ENCODE peak calls at places on chromosomes 4 and X, in five cellular contexts. One of them, this sample, is unnamed.

GRCh38 chrX:9980927-9981326 is 13.8 kb downstream of the CLDN34 start:
- DNase-seq in upper lobe of right lung: no peak
- DNase-seq in GM23338: no peak
- DNase-seq in fibroblast of lung: no peak
- DNase-seq in dorsolateral prefrontal cortex: no peak
- DNase-seq in this sample: no peak

GRCh38 chr4:133149932-133150642 is 993 bp downstream of the PCDH10 start:
- DNase-seq in upper lobe of right lung: no peak
- DNase-seq in GM23338: peak
- DNase-seq in fibroblast of lung: peak
- DNase-seq in dorsolateral prefrontal cortex: no peak
- DNase-seq in this sample: no peak

GRCh38 chrX:95893632-95894031 is 791.0 kb upstream of the DIAPH2 start:
- DNase-seq in upper lobe of right lung: no peak
- DNase-seq in GM23338: no peak
- DNase-seq in fibroblast of lung: peak
- DNase-seq in dorsolateral prefrontal cortex: no peak
- DNase-seq in this sample: no peak

GRCh38 chr4:19947349-19947748 is 304.4 kb upstream of the SLIT2 start:
- DNase-seq in upper lobe of right lung: no peak
- DNase-seq in GM23338: no peak
- DNase-seq in fibroblast of lung: peak
- DNase-seq in dorsolateral prefrontal cortex: no peak
- DNase-seq in this sample: no peak

GRCh38 chr4:150462743-150463142 is 119.2 kb upstream of the MAB21L2 start:
- DNase-seq in upper lobe of right lung: no peak
- DNase-seq in GM23338: no peak
- DNase-seq in fibroblast of lung: peak
- DNase-seq in dorsolateral prefrontal cortex: no peak
- DNase-seq in this sample: no peak

GRCh38 chrX:110002300-110003166 is at the start of gene TMEM164:
- DNase-seq in upper lobe of right lung: peak
- DNase-seq in GM23338: peak
- DNase-seq in fibroblast of lung: peak
- DNase-seq in dorsolateral prefrontal cortex: peak
- DNase-seq in this sample: peak

GRCh38 chrX:101483705-101484104 is 1.6 kb upstream of the ARMCX4 start:
- DNase-seq in upper lobe of right lung: no peak
- DNase-seq in GM23338: peak
- DNase-seq in fibroblast of lung: no peak
- DNase-seq in dorsolateral prefrontal cortex: no peak
- DNase-seq in this sample: no peak

GRCh38 chr4:605702-606425 is 19.5 kb upstream of the PDE6B start:
- DNase-seq in upper lobe of right lung: no peak
- DNase-seq in GM23338: no peak
- DNase-seq in fibroblast of lung: no peak
- DNase-seq in dorsolateral prefrontal cortex: no peak
- DNase-seq in this sample: no peak

GRCh38 chrX:74536142-74537010 is 78.0 kb downstream of the RLIM start:
- DNase-seq in upper lobe of right lung: peak
- DNase-seq in GM23338: peak
- DNase-seq in fibroblast of lung: peak
- DNase-seq in dorsolateral prefrontal cortex: peak
- DNase-seq in this sample: peak

GRCh38 chrX:53156207-53156596 is 62.3 kb downstream of the KANTR start:
- DNase-seq in upper lobe of right lung: no peak
- DNase-seq in GM23338: no peak
- DNase-seq in fibroblast of lung: no peak
- DNase-seq in dorsolateral prefrontal cortex: no peak
- DNase-seq in this sample: no peak

GRCh38 chr4:185071412-185071811 is 53.1 kb downstream of the HELT start:
- DNase-seq in upper lobe of right lung: no peak
- DNase-seq in GM23338: no peak
- DNase-seq in fibroblast of lung: no peak
- DNase-seq in dorsolateral prefrontal cortex: no peak
- DNase-seq in this sample: no peak

GRCh38 chr4:134529629-134530028 is 328.0 kb upstream of the PABPC4L start:
- DNase-seq in upper lobe of right lung: no peak
- DNase-seq in GM23338: no peak
- DNase-seq in fibroblast of lung: no peak
- DNase-seq in dorsolateral prefrontal cortex: no peak
- DNase-seq in this sample: no peak

GRCh38 chrX:38435130-38435529 is 82.7 kb downstream of the OTC start:
- DNase-seq in upper lobe of right lung: no peak
- DNase-seq in GM23338: no peak
- DNase-seq in fibroblast of lung: no peak
- DNase-seq in dorsolateral prefrontal cortex: no peak
- DNase-seq in this sample: no peak

GRCh38 chr4:78720994-78721677 is 55.0 kb upstream of the BMP2K start:
- DNase-seq in upper lobe of right lung: no peak
- DNase-seq in GM23338: no peak
- DNase-seq in fibroblast of lung: no peak
- DNase-seq in dorsolateral prefrontal cortex: no peak
- DNase-seq in this sample: no peak

GRCh38 chr4:45294464-45294863 is 568.1 kb upstream of the GNPDA2 start:
- DNase-seq in upper lobe of right lung: no peak
- DNase-seq in GM23338: no peak
- DNase-seq in fibroblast of lung: no peak
- DNase-seq in dorsolateral prefrontal cortex: no peak
- DNase-seq in this sample: no peak

GRCh38 chr4:40897557-40898203 is 147.9 kb downstream of the NSUN7 start:
- DNase-seq in upper lobe of right lung: peak
- DNase-seq in GM23338: peak
- DNase-seq in fibroblast of lung: peak
- DNase-seq in dorsolateral prefrontal cortex: peak
- DNase-seq in this sample: peak

GRCh38 chrX:112688242-112688641 is 8.5 kb upstream of the LHFPL1 start:
- DNase-seq in upper lobe of right lung: no peak
- DNase-seq in GM23338: no peak
- DNase-seq in fibroblast of lung: no peak
- DNase-seq in dorsolateral prefrontal cortex: no peak
- DNase-seq in this sample: no peak
- H3K27ac ChIP-seq in upper lobe of right lung: no peak
- H3K27ac ChIP-seq in GM23338: no peak
- H3K27ac ChIP-seq in fibroblast of lung: no peak
- H3K27ac ChIP-seq in dorsolateral prefrontal cortex: no peak
- H3K27ac ChIP-seq in this sample: no peak

GRCh38 chr4:172725581-172725980 is 443.0 kb upstream of the GALNT7 start:
- DNase-seq in upper lobe of right lung: no peak
- DNase-seq in GM23338: no peak
- DNase-seq in fibroblast of lung: no peak
- DNase-seq in dorsolateral prefrontal cortex: no peak
- DNase-seq in this sample: no peak
- H3K27ac ChIP-seq in upper lobe of right lung: no peak
- H3K27ac ChIP-seq in GM23338: no peak
- H3K27ac ChIP-seq in fibroblast of lung: no peak
- H3K27ac ChIP-seq in dorsolateral prefrontal cortex: no peak
- H3K27ac ChIP-seq in this sample: no peak

GRCh38 chr4:156969136-156969535 is 2.5 kb downstream of the PDGFC start:
- DNase-seq in upper lobe of right lung: no peak
- DNase-seq in GM23338: no peak
- DNase-seq in fibroblast of lung: no peak
- DNase-seq in dorsolateral prefrontal cortex: no peak
- DNase-seq in this sample: no peak

GRCh38 chr4:156970501-156971167 is 965 bp downstream of the PDGFC start:
- DNase-seq in upper lobe of right lung: peak
- DNase-seq in GM23338: peak
- DNase-seq in fibroblast of lung: peak
- DNase-seq in dorsolateral prefrontal cortex: peak
- DNase-seq in this sample: peak

GRCh38 chr4:156971168-156971601 is 414 bp downstream of the PDGFC start:
- DNase-seq in upper lobe of right lung: peak
- DNase-seq in GM23338: peak
- DNase-seq in fibroblast of lung: no peak
- DNase-seq in dorsolateral prefrontal cortex: no peak
- DNase-seq in this sample: no peak

GRCh38 chr4:156971623-156972369 is at the start of gene PDGFC:
- DNase-seq in upper lobe of right lung: peak
- DNase-seq in GM23338: peak
- DNase-seq in fibroblast of lung: peak
- DNase-seq in dorsolateral prefrontal cortex: peak
- DNase-seq in this sample: peak

GRCh38 chr4:156968479-156968984 is 3.1 kb downstream of the PDGFC start:
- DNase-seq in upper lobe of right lung: no peak
- DNase-seq in GM23338: peak
- DNase-seq in fibroblast of lung: peak
- DNase-seq in dorsolateral prefrontal cortex: peak
- DNase-seq in this sample: peak
- H3K27ac ChIP-seq in upper lobe of right lung: no peak
- H3K27ac ChIP-seq in GM23338: no peak
- H3K27ac ChIP-seq in fibroblast of lung: peak
- H3K27ac ChIP-seq in dorsolateral prefrontal cortex: peak
- H3K27ac ChIP-seq in this sample: no peak

DNA sequence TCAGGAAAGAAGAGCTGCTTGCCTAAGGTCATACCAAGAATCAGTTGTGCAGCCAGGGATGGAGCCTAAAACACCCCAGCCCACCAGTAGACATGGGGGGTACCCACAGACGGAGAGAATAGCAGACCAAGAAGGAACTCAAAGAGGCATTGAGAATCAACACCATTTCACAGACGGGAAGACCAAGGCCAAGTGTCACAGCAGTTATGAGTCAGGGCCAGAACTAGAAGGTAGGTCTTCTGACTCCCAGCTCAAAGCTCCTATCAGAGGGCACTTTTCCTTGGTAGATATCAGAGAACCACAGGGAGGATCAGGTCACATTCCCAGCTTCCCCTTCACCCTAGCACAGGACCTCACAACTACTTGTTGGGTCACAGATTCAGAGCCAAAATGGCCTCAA is 14.5 kb downstream of the OTUD5 start:
- DNase-seq in upper lobe of right lung: no peak
- DNase-seq in GM23338: no peak
- DNase-seq in fibroblast of lung: no peak
- DNase-seq in dorsolateral prefrontal cortex: no peak
- DNase-seq in this sample: no peak
- H3K27ac ChIP-seq in upper lobe of right lung: no peak
- H3K27ac ChIP-seq in GM23338: no peak
- H3K27ac ChIP-seq in fibroblast of lung: no peak
- H3K27ac ChIP-seq in dorsolateral prefrontal cortex: no peak
- H3K27ac ChIP-seq in this sample: no peak

GRCh38 chr4:5710065-5710961 is 688 bp upstream of the EVC start:
- DNase-seq in upper lobe of right lung: no peak
- DNase-seq in GM23338: peak
- DNase-seq in fibroblast of lung: peak
- DNase-seq in dorsolateral prefrontal cortex: no peak
- DNase-seq in this sample: no peak
- H3K27ac ChIP-seq in upper lobe of right lung: peak
- H3K27ac ChIP-seq in GM23338: no peak
- H3K27ac ChIP-seq in fibroblast of lung: peak
- H3K27ac ChIP-seq in dorsolateral prefrontal cortex: no peak
- H3K27ac ChIP-seq in this sample: peak

GRCh38 chrX:13066391-13066790 is 22.0 kb upstream of the FAM9C start:
- DNase-seq in upper lobe of right lung: no peak
- DNase-seq in GM23338: no peak
- DNase-seq in fibroblast of lung: no peak
- DNase-seq in dorsolateral prefrontal cortex: no peak
- DNase-seq in this sample: no peak

GRCh38 chrX:13068651-13069050 is 24.2 kb upstream of the FAM9C start:
- DNase-seq in upper lobe of right lung: no peak
- DNase-seq in GM23338: no peak
- DNase-seq in fibroblast of lung: no peak
- DNase-seq in dorsolateral prefrontal cortex: no peak
- DNase-seq in this sample: no peak

GRCh38 chrX:13064599-13065143 is 20.3 kb upstream of the FAM9C start:
- DNase-seq in upper lobe of right lung: no peak
- DNase-seq in GM23338: no peak
- DNase-seq in fibroblast of lung: peak
- DNase-seq in dorsolateral prefrontal cortex: no peak
- DNase-seq in this sample: no peak

GRCh38 chrX:13069771-13070410 is 25.5 kb upstream of the FAM9C start:
- DNase-seq in upper lobe of right lung: no peak
- DNase-seq in GM23338: no peak
- DNase-seq in fibroblast of lung: peak
- DNase-seq in dorsolateral prefrontal cortex: no peak
- DNase-seq in this sample: no peak

DNA sequence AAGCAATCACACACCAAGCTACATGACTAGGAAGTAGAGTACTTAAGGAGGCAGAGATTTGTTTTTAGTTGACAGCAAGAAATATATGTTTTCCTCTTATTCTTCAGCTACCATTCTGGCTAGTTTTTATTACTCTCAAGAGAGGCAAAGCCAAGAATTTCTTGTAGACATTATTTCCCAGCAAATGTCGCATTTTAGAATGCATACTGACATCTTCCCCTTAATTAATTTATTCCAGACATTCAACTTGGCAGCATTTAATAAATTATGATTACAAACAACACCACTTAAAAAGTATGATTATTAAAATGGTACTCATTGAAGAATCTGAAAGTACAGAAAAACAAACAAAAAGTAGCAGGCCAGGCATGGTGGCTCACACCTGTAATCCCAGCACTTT is 23.4 kb upstream of the FAM9C start:
- DNase-seq in upper lobe of right lung: no peak
- DNase-seq in GM23338: no peak
- DNase-seq in fibroblast of lung: no peak
- DNase-seq in dorsolateral prefrontal cortex: no peak
- DNase-seq in this sample: no peak
- H3K27ac ChIP-seq in upper lobe of right lung: no peak
- H3K27ac ChIP-seq in GM23338: no peak
- H3K27ac ChIP-seq in fibroblast of lung: no peak
- H3K27ac ChIP-seq in dorsolateral prefrontal cortex: no peak
- H3K27ac ChIP-seq in this sample: no peak

GRCh38 chrX:139831017-139831416 is 101.8 kb downstream of the ATP11C start:
- DNase-seq in upper lobe of right lung: no peak
- DNase-seq in GM23338: no peak
- DNase-seq in fibroblast of lung: no peak
- DNase-seq in dorsolateral prefrontal cortex: no peak
- DNase-seq in this sample: no peak

GRCh38 chrX:139828830-139829229 is 104.0 kb downstream of the ATP11C start:
- DNase-seq in upper lobe of right lung: no peak
- DNase-seq in GM23338: no peak
- DNase-seq in fibroblast of lung: no peak
- DNase-seq in dorsolateral prefrontal cortex: no peak
- DNase-seq in this sample: no peak

GRCh38 chrX:139834879-139835278 is 98.0 kb downstream of the ATP11C start:
- DNase-seq in upper lobe of right lung: no peak
- DNase-seq in GM23338: no peak
- DNase-seq in fibroblast of lung: no peak
- DNase-seq in dorsolateral prefrontal cortex: no peak
- DNase-seq in this sample: no peak

GRCh38 chrX:139832728-139833309 is 100.0 kb downstream of the ATP11C start:
- DNase-seq in upper lobe of right lung: no peak
- DNase-seq in GM23338: no peak
- DNase-seq in fibroblast of lung: no peak
- DNase-seq in dorsolateral prefrontal cortex: no peak
- DNase-seq in this sample: no peak

GRCh38 chrX:139831689-139832456 is 101.0 kb downstream of the ATP11C start:
- DNase-seq in upper lobe of right lung: no peak
- DNase-seq in GM23338: peak
- DNase-seq in fibroblast of lung: peak
- DNase-seq in dorsolateral prefrontal cortex: no peak
- DNase-seq in this sample: no peak
- H3K27ac ChIP-seq in upper lobe of right lung: no peak
- H3K27ac ChIP-seq in GM23338: peak
- H3K27ac ChIP-seq in fibroblast of lung: no peak
- H3K27ac ChIP-seq in dorsolateral prefrontal cortex: no peak
- H3K27ac ChIP-seq in this sample: no peak